ENCODE peak calls at places on chromosome 16, in four cellular contexts. Y, P, F and B are unnamed samples.

GRCh38 chr16:75023019-75023418 is 24.2 kb downstream of the ZNRF1 start:
- DNase-seq in F (no peak), Y (no peak), P (no peak), B (no peak)

GRCh38 chr16:56584276-56584675 is 5.1 kb upstream of the MT3 start:
- DNase-seq in P (no peak), F (no peak), Y (no peak), B (no peak)

GRCh38 chr16:4392382-4393242 is 21.0 kb downstream of the VASN start:
- DNase-seq in P (no peak), Y (no peak), F (no peak), B (no peak)

GRCh38 chr16:48075398-48075797 is 80.4 kb downstream of the ABCC12 start:
- DNase-seq in P (no peak), F (peak), Y (no peak), B (no peak)

GRCh38 chr16:74726736-74727135 is 26.1 kb upstream of the MLKL start:
- DNase-seq in F (peak), Y (peak), P (no peak), B (no peak)

GRCh38 chr16:85847681-85848601 is 48.4 kb downstream of the COX4I1 start:
- DNase-seq in Y (no peak), P (no peak), F (peak), B (no peak)

GRCh38 chr16:58756650-58757332 is 22.7 kb upstream of the GOT2 start:
- DNase-seq in Y (no peak), F (no peak), P (no peak), B (no peak)

GRCh38 chr16:86939609-86940008 is 361.3 kb downstream of the FOXL1 start:
- DNase-seq in F (no peak), P (no peak), Y (no peak), B (no peak)

GRCh38 chr16:3935921-3936320 is 55.4 kb upstream of the CREBBP start:
- DNase-seq in Y (no peak), F (no peak), P (no peak), B (no peak)

GRCh38 chr16:24536671-24537070 is 2.7 kb upstream of the RBBP6 start:
- DNase-seq in Y (no peak), F (peak), P (no peak), B (no peak)

GRCh38 chr16:60142991-60143705 is 1409.0 kb upstream of the GOT2 start:
- DNase-seq in Y (no peak), F (no peak), P (no peak), B (no peak)

GRCh38 chr16:66097746-66098145 is 268.7 kb upstream of the CDH5 start:
- DNase-seq in P (no peak), Y (no peak), F (no peak), B (no peak)

GRCh38 chr16:69839240-69839688 is 77.1 kb downstream of the WWP2 start:
- DNase-seq in Y (no peak), P (no peak), F (peak), B (no peak)

GRCh38 chr16:53614346-53614745 is 89.3 kb downstream of the RPGRIP1L start:
- DNase-seq in P (no peak), F (no peak), Y (no peak), B (no peak)

GRCh38 chr16:25135239-25135878 is 23.8 kb downstream of the LCMT1 start:
- DNase-seq in P (no peak), F (peak), Y (no peak), B (no peak)

GRCh38 chr16:83799336-83799735 is 8.4 kb upstream of the HSBP1 start:
- DNase-seq in P (no peak), Y (no peak), F (no peak), B (no peak)

GRCh38 chr16:57150682-57151330 is 35.0 kb downstream of the PSME3IP1 start:
- DNase-seq in F (no peak), P (no peak), Y (no peak), B (no peak)

GRCh38 chr16:27353853-27354252 is 40.1 kb downstream of the IL4R start:
- DNase-seq in Y (peak), F (no peak), P (no peak), B (no peak)
- TF ChIP-seq JUND in Y (no peak), F (no peak), P (no peak), B (no peak)

DNA sequence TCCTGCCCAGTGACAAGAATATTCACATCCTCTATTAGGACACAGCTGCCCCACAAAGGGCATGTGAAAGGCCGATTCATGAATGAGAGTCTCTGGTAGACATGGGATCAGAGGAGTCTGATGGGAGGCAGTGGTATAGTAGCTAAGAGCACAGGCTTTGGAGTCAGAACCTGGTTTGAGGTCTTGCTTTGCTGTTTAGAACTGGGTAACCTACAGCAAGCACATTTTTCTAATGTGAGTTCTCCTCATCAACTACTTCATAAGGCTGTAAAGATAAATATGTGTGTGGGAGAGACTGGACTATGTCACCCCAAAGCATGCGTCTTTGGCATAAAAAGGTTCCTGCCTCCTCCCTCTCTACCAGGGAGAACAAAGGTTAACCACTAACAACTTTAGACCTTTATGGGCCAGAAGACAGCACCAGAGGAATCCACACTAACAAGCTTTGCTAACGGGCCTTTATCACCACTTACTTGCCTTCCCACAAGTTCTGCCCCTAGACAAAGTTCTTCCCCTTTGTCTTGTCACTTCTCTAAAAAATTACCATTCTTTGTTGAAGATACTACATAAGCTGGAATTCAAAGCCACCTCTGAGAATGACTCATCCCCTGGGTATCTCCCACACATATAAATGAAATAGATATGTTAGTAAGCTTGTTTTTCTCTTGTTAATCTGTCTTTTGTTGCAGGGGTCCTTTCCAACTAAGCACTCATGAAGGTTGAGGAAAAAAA is 21.1 kb downstream of the CDR2 start:
- DNase-seq in P (peak), F (peak), Y (no peak), B (peak)
- TF ChIP-seq ATF3 in P (no peak), F (no peak), Y (no peak), B (no peak)

GRCh38 chr16:88923450-88923849 is 53.6 kb downstream of the CBFA2T3 start:
- DNase-seq in P (no peak), Y (no peak), F (no peak), B (no peak)

GRCh38 chr16:88926374-88926990 is 50.5 kb downstream of the CBFA2T3 start:
- DNase-seq in F (peak), Y (no peak), P (peak), B (no peak)

GRCh38 chr16:88925540-88925887 is 51.5 kb downstream of the CBFA2T3 start:
- DNase-seq in P (no peak), F (no peak), Y (no peak), B (no peak)

GRCh38 chr16:88923926-88924833 is 52.8 kb downstream of the CBFA2T3 start:
- DNase-seq in F (peak), Y (no peak), P (no peak), B (no peak)

GRCh38 chr16:88924834-88925539 is 52.0 kb downstream of the CBFA2T3 start:
- DNase-seq in Y (peak), F (peak), P (peak), B (no peak)
- TF ChIP-seq JUND in Y (no peak), F (no peak), P (no peak), B (no peak)

DNA sequence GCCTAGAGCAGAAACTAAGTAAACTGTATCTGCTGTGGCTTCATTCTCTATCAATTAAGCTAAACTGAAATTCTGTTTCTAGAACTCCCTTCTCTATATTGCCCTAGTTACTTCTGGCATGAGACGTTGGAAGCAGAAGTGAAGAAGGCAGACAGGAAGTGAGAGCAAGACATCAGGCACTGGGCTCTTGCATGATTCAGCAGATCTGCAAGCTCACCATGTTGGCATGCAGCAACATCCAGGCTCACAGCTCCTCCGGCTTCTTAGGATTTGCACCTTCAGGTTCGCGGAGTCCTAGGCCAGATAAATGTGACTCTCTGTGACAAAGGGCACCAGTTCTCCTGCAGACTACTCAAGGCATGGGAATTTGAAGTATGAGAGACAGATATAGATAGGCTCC is 148.3 kb downstream of the CDH8 start:
- DNase-seq in Y (no peak), P (no peak), F (no peak), B (peak)
- TF ChIP-seq ATF3 in Y (no peak), P (no peak), F (no peak), B (no peak)

GRCh38 chr16:1870365-1871082 is 1.4 kb downstream of the MEIOB start:
- DNase-seq in F (peak), Y (no peak), P (peak), B (no peak)
- TF ChIP-seq JUND in F (peak), Y (peak), P (peak), B (no peak)

DNA sequence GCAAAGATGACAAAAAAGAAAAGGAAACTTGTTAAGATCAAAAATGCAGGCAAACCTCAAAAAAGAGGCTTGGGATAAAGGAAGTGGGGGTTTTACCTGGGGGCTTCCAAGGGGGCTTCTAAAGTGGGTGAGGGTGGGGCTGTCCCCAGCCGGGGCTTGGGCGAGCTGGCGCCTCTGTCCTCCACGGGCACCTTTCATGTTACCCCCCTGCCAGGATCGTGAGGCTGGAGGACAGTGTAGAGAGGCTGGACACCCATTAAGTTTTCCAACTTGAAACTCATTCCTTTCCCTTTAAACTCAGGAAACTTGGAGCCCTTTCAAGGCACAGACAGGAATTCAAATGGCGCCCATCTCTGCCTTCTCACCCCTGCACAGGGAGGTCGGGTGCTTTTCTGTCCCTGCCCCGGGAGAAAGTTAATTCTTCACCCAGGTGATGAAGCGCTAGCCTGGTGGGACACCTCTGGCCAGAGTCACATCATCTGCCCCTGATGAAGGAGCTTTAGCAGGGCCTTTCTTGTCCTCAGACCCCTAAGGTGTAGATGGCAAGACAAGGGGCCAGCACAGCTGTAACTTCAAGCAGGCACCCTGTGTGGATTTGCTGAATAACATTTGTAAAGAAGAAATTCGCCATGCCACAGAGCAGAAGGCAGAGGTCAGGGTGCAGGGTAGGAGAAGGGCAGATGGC is 87.3 kb downstream of the C16orf78 start:
- DNase-seq in Y (no peak), F (no peak), P (no peak), B (no peak)
- TF ChIP-seq ATF3 in Y (no peak), F (no peak), P (no peak), B (no peak)

DNA sequence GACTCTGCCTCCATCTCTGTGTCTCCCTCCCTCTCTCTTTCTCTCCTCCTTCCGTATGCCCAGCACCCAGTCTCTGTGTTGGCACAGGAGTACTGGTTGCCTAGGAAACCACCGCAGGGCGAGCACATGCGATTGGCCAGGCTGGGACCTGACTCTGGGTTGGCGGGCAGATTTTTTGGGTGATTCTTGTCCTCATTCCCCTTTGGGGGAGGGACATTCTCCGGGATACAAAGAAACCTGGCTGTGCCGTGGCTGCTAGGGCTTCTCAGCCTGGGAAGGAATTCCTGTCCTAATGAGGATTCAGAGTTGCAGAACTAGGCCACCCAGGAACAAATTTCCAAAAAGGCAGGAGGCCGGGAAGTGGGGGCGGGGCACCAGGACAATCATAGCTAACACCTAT is 168.9 kb downstream of the SHISA9 start:
- DNase-seq in P (no peak), F (no peak), Y (no peak), B (no peak)
- TF ChIP-seq JUND in P (no peak), F (no peak), Y (no peak), B (no peak)